ENCODE peak calls at places on chromosomes 11 and 22, in eight cellular contexts. N is upper lobe of right lung, X is OCI-LY7, B is AG10803, M is cardiac muscle cell, C is fibroblast of mammary gland, F is IMR-90, U is tibial artery. A is an unnamed sample.

GRCh38 chr11:12190511-12190910 is 80.1 kb downstream of the MICAL2 start:
- DNase-seq in N (no peak), X (no peak), B (no peak), M (no peak), C (no peak), F (no peak), U (no peak), A (no peak)

GRCh38 chr11:66600219-66600923 is 7.4 kb downstream of the CCS start:
- DNase-seq in N (no peak), X (no peak), B (no peak), M (peak), C (peak), F (peak), U (no peak), A (peak)

GRCh38 chr11:58573451-58574104 is 2.1 kb downstream of the LPXN start:
- DNase-seq in N (no peak), X (peak), B (peak), M (peak), C (peak), F (peak), U (peak), A (peak)

GRCh38 chr11:133956650-133957633 is at the start of gene IGSF9B:
- DNase-seq in N (peak), X (peak), B (peak), M (peak), C (peak), F (peak), U (peak), A (peak)

GRCh38 chr22:28171135-28171534 is 252.1 kb upstream of the PITPNB start:
- DNase-seq in N (no peak), X (no peak), B (no peak), M (peak), C (peak), F (no peak), U (no peak), A (peak)

GRCh38 chr11:128603752-128604472 is 16.6 kb upstream of the ETS1 start:
- DNase-seq in N (no peak), X (peak), B (peak), M (peak), C (no peak), F (no peak), U (no peak), A (no peak)

GRCh38 chr22:19801340-19802000 is 40.9 kb downstream of the TBX1 start:
- DNase-seq in N (no peak), X (no peak), B (peak), M (no peak), C (peak), F (no peak), U (no peak), A (no peak)

GRCh38 chr11:14673824-14674432 is 30.3 kb downstream of the PDE3B start:
- DNase-seq in N (no peak), X (no peak), B (peak), M (peak), C (no peak), F (no peak), U (no peak), A (peak)

GRCh38 chr11:123690490-123690889 is 36.1 kb upstream of the SCN3B start:
- DNase-seq in N (no peak), X (no peak), B (peak), M (peak), C (peak), F (peak), U (no peak), A (peak)

GRCh38 chr11:30914143-30914762 is 328.1 kb upstream of the MPPED2 start:
- DNase-seq in N (peak), X (peak), B (peak), M (peak), C (peak), F (peak), U (peak), A (peak)

GRCh38 chr11:120941000-120941399 is 82.9 kb upstream of the TBCEL start:
- DNase-seq in N (peak), X (no peak), B (no peak), M (no peak), C (no peak), F (no peak), U (no peak), A (no peak)

GRCh38 chr22:24106385-24107381 is 74.6 kb upstream of the SUSD2 start:
- DNase-seq in N (no peak), X (peak), B (no peak), M (no peak), C (peak), F (no peak), U (no peak), A (peak)

GRCh38 chr22:47943729-47944700 is 1181.6 kb downstream of the TBC1D22A start:
- DNase-seq in N (no peak), X (peak), B (no peak), M (no peak), C (no peak), F (no peak), U (no peak), A (no peak)

GRCh38 chr11:57779275-57779674 is 17.7 kb downstream of the CTNND1 start:
- DNase-seq in N (no peak), X (no peak), B (peak), M (peak), C (no peak), F (peak), U (no peak), A (peak)

GRCh38 chr22:30754971-30755759 is 60.5 kb downstream of the OSBP2 start:
- DNase-seq in N (no peak), X (peak), B (peak), M (peak), C (peak), F (peak), U (peak), A (peak)

GRCh38 chr22:30753701-30754100 is 59.0 kb downstream of the OSBP2 start:
- DNase-seq in N (no peak), X (no peak), B (peak), M (no peak), C (no peak), F (no peak), U (no peak), A (no peak)

GRCh38 chr22:30754521-30754920 is 59.8 kb downstream of the OSBP2 start:
- DNase-seq in N (no peak), X (no peak), B (no peak), M (no peak), C (no peak), F (no peak), U (no peak), A (no peak)

GRCh38 chr22:30751529-30751928 is 56.9 kb downstream of the OSBP2 start:
- DNase-seq in N (no peak), X (no peak), B (no peak), M (no peak), C (no peak), F (no peak), U (no peak), A (no peak)

GRCh38 chr22:30752771-30753170 is 58.1 kb downstream of the OSBP2 start:
- DNase-seq in N (no peak), X (no peak), B (peak), M (no peak), C (no peak), F (no peak), U (no peak), A (no peak)
- H3K4me3 ChIP-seq in N (no peak), X (no peak), B (no peak), M (no peak), C (no peak), F (no peak), U (no peak), A (no peak)

GRCh38 chr11:125224391-125225015 is 60.0 kb downstream of the PKNOX2 start:
- DNase-seq in N (no peak), X (no peak), B (no peak), M (peak), C (peak), F (peak), U (peak), A (peak)

GRCh38 chr11:125221499-125221898 is 56.9 kb downstream of the PKNOX2 start:
- DNase-seq in N (no peak), X (no peak), B (no peak), M (no peak), C (no peak), F (no peak), U (no peak), A (no peak)

GRCh38 chr11:125225401-125225800 is 60.9 kb downstream of the PKNOX2 start:
- DNase-seq in N (no peak), X (no peak), B (no peak), M (no peak), C (no peak), F (no peak), U (no peak), A (no peak)

GRCh38 chr11:125222494-125222893 is 57.9 kb downstream of the PKNOX2 start:
- DNase-seq in N (no peak), X (no peak), B (no peak), M (no peak), C (no peak), F (no peak), U (no peak), A (no peak)

DNA sequence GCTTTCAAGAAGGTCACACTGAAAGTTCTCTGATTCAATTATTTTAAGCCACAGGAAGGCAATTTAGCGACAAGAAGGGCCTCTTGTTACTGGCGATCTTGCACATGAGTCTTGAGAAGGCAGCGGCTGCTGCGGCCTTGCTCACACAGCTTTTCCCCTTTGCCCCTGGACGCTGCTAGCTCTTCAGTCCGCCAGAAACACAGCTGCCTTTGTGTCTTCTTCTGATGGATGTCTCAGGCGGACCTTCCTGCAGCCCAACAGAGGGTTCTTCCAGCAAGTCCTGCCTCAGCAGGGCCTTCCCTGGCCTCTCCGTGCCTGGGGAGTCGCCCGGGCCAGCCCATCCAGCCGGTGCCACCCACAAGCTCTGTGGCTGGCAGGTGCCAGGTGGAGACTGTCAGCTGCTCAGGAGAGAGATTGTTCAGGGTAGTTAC is 59.4 kb downstream of the PKNOX2 start:
- DNase-seq in N (no peak), X (no peak), B (no peak), M (no peak), C (no peak), F (no peak), U (no peak), A (no peak)
- TF ChIP-seq CTCF in N (no peak), X (no peak), B (no peak), M (no peak), C (no peak), F (no peak), U (no peak), A (no peak)

GRCh38 chr11:270451-271208 is 7.6 kb upstream of the NLRP6 start:
- DNase-seq in N (peak), X (no peak), B (no peak), M (no peak), C (no peak), F (no peak), U (no peak), A (no peak)
- H3K4me3 ChIP-seq in N (no peak), X (no peak), B (no peak), M (no peak), C (no peak), F (no peak), U (no peak), A (no peak)

GRCh38 chr22:30949934-30950660 is 18.5 kb downstream of the MORC2 start:
- DNase-seq in N (no peak), X (no peak), B (no peak), M (no peak), C (no peak), F (no peak), U (no peak), A (no peak)

GRCh38 chr22:30947163-30947820 is 21.3 kb downstream of the MORC2 start:
- DNase-seq in N (no peak), X (no peak), B (peak), M (no peak), C (no peak), F (no peak), U (peak), A (peak)

GRCh38 chr22:30948930-30949342 is 19.6 kb downstream of the MORC2 start:
- DNase-seq in N (no peak), X (no peak), B (peak), M (no peak), C (peak), F (peak), U (no peak), A (no peak)

GRCh38 chr22:30946354-30946753 is 22.2 kb downstream of the MORC2 start:
- DNase-seq in N (no peak), X (no peak), B (no peak), M (no peak), C (no peak), F (no peak), U (no peak), A (no peak)

DNA sequence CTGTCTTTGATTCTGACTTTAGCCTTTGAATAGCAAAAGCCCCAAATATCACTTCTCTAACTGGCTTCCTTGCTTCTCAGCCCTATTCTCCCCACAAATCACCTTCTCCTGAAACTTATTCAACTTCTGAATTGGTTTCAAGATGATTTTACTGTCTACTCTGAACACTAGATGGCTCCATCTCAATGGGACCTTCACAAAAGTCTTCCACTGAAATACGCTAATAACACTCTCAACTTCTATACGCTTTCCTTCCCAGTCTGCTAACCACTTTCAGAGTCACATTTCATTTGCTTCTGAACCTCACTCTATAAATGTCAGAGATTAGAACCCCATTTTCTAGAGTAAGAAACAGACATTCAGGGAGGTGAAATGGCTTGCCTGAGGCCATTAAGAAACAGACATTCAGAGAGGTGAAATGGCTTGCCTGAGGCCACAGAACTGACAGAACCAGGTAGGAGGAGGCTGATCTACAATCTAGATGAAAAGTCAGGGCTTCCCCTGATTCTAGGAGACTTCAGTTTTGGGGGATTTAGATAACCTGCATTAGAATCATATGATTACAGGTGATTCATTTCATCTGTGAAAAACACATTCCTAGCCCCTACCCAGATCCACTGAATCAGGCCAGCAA is 20.6 kb downstream of the MORC2 start:
- DNase-seq in N (no peak), X (peak), B (peak), M (peak), C (peak), F (peak), U (no peak), A (peak)
- TF ChIP-seq CTCF in N (peak), X (peak), B (peak), M (peak), C (peak), F (peak), U (peak), A (peak)

GRCh38 chr11:45932217-45932616 is 9.8 kb downstream of the LARGE2 start:
- DNase-seq in N (no peak), X (no peak), B (no peak), M (no peak), C (no peak), F (no peak), U (no peak), A (no peak)
- H3K4me3 ChIP-seq in N (no peak), X (peak), B (no peak), M (no peak), C (no peak), F (no peak), U (no peak), A (no peak)

GRCh38 chr11:63907063-63907462 is 9.9 kb downstream of the RCOR2 start:
- DNase-seq in N (no peak), X (no peak), B (no peak), M (no peak), C (no peak), F (no peak), U (no peak), A (no peak)
- TF ChIP-seq CTCF in N (no peak), X (no peak), B (no peak), M (no peak), C (no peak), F (no peak), U (no peak), A (no peak)

DNA sequence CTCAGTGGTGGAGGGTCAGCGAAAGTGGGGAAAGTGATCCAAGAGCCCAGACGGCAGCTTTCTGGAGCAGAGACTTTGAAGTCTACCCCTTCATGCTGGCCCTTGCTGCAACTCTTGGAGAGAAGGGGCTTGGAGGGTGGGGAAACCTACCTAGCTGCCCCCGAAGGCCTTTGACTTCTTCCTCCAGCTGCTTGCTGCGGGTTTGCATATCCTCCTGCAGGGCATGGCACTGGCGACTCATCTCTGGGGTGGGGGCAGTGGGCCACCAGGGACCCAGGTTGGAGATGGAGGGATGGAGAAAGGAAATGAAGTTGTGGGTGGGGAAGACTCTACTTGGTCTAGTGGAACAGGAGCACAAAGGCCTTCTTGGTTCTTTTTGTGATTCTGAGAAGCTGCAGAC is 7.7 kb downstream of the NHERF4 start:
- DNase-seq in N (no peak), X (no peak), B (no peak), M (no peak), C (no peak), F (no peak), U (no peak), A (no peak)
- H3K4me3 ChIP-seq in N (no peak), X (no peak), B (no peak), M (no peak), C (no peak), F (no peak), U (no peak), A (no peak)

DNA sequence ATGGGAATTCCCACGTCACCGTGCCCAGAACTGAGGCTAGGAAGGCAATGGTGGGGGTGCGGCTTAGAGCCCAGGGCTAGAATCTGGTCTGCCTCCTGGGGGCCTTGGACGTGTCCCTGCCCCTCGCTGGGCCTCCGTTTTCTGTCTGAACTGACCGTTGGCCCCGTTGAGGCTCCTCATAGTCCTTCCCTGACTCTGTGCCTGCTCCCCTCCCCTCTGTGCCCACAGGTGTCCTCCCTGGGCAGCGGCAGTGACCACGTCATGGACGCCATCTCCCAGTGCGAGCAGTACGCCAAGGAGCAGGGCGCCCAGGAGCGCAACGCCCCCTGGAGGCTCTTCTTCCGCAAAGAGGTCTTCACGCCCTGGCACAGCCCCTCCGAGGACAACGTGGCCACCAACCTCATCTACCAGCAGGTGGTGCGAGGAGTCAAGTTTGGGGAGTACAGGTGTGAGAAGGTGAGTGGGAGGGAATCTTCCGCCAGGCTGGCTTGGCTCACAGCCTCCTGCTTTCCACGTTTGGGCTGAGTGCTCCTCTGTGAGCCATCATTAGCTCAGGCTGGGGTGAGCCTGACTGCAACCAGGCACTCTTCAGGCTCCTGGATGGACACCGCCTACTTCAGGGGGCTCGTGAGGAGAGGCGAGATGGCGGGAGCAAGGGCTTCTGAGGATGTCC is 63.9 kb downstream of the MYO7A start:
- DNase-seq in N (peak), X (peak), B (peak), M (peak), C (peak), F (peak), U (no peak), A (peak)
- TF ChIP-seq CTCF in N (peak), X (peak), B (peak), M (peak), C (peak), F (peak), U (no peak), A (peak)

GRCh38 chr11:6654281-6655019 is 1.2 kb downstream of the DCHS1 start:
- DNase-seq in N (no peak), X (no peak), B (no peak), M (no peak), C (no peak), F (no peak), U (no peak), A (no peak)

GRCh38 chr11:6653656-6654055 is 2.0 kb downstream of the DCHS1 start:
- DNase-seq in N (no peak), X (no peak), B (no peak), M (no peak), C (no peak), F (no peak), U (no peak), A (no peak)

GRCh38 chr11:6655790-6656580 is at the start of gene DCHS1:
- DNase-seq in N (no peak), X (no peak), B (no peak), M (peak), C (no peak), F (no peak), U (no peak), A (no peak)

GRCh38 chr11:6656581-6656915 is 939 bp upstream of the DCHS1 start:
- DNase-seq in N (no peak), X (no peak), B (no peak), M (no peak), C (no peak), F (no peak), U (no peak), A (no peak)

DNA sequence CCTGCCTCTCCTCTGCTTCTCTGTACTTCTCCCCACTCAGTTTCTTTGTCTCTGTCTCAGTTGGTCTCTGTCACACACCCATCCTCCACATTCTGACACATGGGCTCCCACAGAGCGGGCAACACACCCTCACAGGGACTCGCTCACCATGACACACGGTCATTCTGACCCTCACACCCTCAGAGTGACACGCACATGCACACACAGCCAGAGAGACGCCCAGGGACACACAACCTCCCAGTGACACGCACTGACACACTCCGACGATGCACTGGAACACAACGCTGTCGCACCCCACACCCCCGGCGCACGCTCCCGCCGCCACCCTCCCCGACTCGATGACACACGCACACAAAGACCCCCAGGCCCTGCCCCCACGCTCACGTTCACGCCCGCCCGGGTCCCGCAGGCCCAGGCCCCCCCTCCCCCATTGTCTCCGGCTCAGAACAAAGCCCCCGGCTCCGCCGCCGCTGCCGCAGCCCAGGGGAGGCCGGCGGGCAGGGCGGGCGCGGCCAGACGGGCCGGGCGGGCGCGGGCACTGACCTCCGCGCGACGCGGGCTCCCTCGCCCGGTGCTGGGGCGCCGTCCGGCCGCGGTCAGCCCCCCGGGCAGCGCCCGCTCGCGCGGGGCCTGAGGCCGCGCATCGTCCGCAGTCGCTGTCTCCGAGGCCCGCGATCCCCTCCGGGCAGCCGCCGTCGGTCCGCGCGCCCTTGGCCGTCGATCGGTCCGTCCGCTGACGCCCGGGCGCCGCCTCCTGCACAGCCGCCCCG is 404 bp downstream of the DCHS1 start:
- DNase-seq in N (peak), X (no peak), B (peak), M (peak), C (no peak), F (no peak), U (peak), A (no peak)
- H3K4me3 ChIP-seq in N (peak), X (no peak), B (peak), M (peak), C (no peak), F (peak), U (peak), A (peak)

A was measured in cardiac fibroblast.